ENCODE peak calls at places on chromosomes 13 and 19, in four cellular contexts. J is IMR-90, I is H1, M is neuronal stem cell. E is an unnamed sample.

GRCh38 chr19:2231621-2232221 is 4.4 kb downstream of the PLEKHJ1 start:
- DNase-seq in J (no peak), I (no peak), M (no peak), E (peak; percentile 53)

GRCh38 chr13:74771964-74772363 is 637.8 kb upstream of the KLF12 start:
- DNase-seq in J (peak; percentile 87), I (no peak), M (no peak), E (no peak)

GRCh38 chr19:15284896-15285295 is 47.4 kb downstream of the BRD4 start:
- DNase-seq in J (no peak), I (no peak), M (no peak), E (no peak)

GRCh38 chr13:27969073-27969865 is at the start of gene CDX2:
- DNase-seq in J (no peak), I (no peak), M (no peak), E (peak; percentile 83)

GRCh38 chr13:99687728-99688397 is 186.6 kb downstream of the TM9SF2 start:
- DNase-seq in J (no peak), I (peak; percentile 85), M (peak; percentile 64), E (peak; percentile 79)

GRCh38 chr13:23722726-23723453 is 152.7 kb downstream of the TNFRSF19 start:
- DNase-seq in J (no peak), I (no peak), M (no peak), E (no peak)

GRCh38 chr13:32581177-32581786 is 5.0 kb upstream of the PDS5B start:
- DNase-seq in J (peak; percentile 47), I (no peak), M (no peak), E (no peak)

GRCh38 chr19:42433503-42434260 is 6.5 kb upstream of the LIPE start:
- DNase-seq in J (peak; percentile 14), I (no peak), M (peak; percentile 78), E (peak; percentile 78)

GRCh38 chr19:31068268-31068667 is 281.0 kb downstream of the TSHZ3 start:
- DNase-seq in J (no peak), I (no peak), M (no peak), E (no peak)

GRCh38 chr19:14039181-14039580 is 7.6 kb downstream of the IL27RA start:
- DNase-seq in J (no peak), I (no peak), M (no peak), E (no peak)

GRCh38 chr19:6693681-6694080 is 23.7 kb upstream of the TNFSF14 start:
- DNase-seq in J (no peak), I (no peak), M (no peak), E (peak; percentile 65)

GRCh38 chr19:14370169-14370998 is 10.9 kb upstream of the ADGRE5 start:
- DNase-seq in J (no peak), I (no peak), M (no peak), E (no peak)

GRCh38 chr13:89688908-89689307 is 1658.6 kb upstream of the MIR17HG start:
- DNase-seq in J (no peak), I (no peak), M (no peak), E (no peak)

GRCh38 chr19:9937001-9937411 is 691 bp upstream of the OLFM2 start:
- DNase-seq in J (no peak), I (no peak), M (no peak), E (peak; percentile 73)

GRCh38 chr19:14114854-14115253 is 2.7 kb downstream of the PRKACA start:
- DNase-seq in J (no peak), I (no peak), M (no peak), E (peak; percentile 67)

GRCh38 chr13:37870895-37871550 is 1.5 kb upstream of the TRPC4 start:
- DNase-seq in J (peak; percentile 79), I (no peak), M (no peak), E (peak; percentile 50)

GRCh38 chr19:29519146-29519545 is 6.6 kb upstream of the VSTM2B start:
- DNase-seq in J (no peak), I (no peak), M (no peak), E (no peak)

GRCh38 chr19:12652219-12652618 is 14.3 kb downstream of the MAN2B1 start:
- DNase-seq in J (no peak), I (no peak), M (no peak), E (no peak)

GRCh38 chr19:15850385-15850784 is 34.9 kb upstream of the OR10H1 start:
- DNase-seq in J (no peak), I (no peak), M (no peak), E (no peak)

GRCh38 chr19:1410136-1410786 is 2.9 kb downstream of the DAZAP1 start:
- DNase-seq in J (peak; percentile 63), I (no peak), M (no peak), E (no peak)

GRCh38 chr13:49516467-49516866 is 20.7 kb downstream of the PHF11 start:
- DNase-seq in J (no peak), I (no peak), M (no peak), E (no peak)

GRCh38 chr19:12485571-12485970 is 955 bp upstream of the ZNF709 start:
- DNase-seq in J (no peak), I (no peak), M (no peak), E (no peak)

GRCh38 chr13:105937451-105937850 is 598.0 kb downstream of the EFNB2 start:
- DNase-seq in J (peak; percentile 28), I (no peak), M (no peak), E (peak; percentile 41)

GRCh38 chr19:32811151-32811550 is 58.4 kb downstream of the SLC7A9 start:
- DNase-seq in J (no peak), I (no peak), M (no peak), E (no peak)

GRCh38 chr19:31119951-31120690 is 229.1 kb downstream of the TSHZ3 start:
- DNase-seq in J (no peak), I (no peak), M (no peak), E (no peak)

GRCh38 chr13:84844473-84844872 is 954.7 kb downstream of the SLITRK6 start:
- DNase-seq in J (no peak), I (no peak), M (peak; percentile 24), E (no peak)

GRCh38 chr13:40285634-40286033 is 380.8 kb downstream of the FOXO1 start:
- DNase-seq in J (no peak), I (no peak), M (no peak), E (no peak)

GRCh38 chr19:53388168-53388567 is 6.8 kb upstream of the ZNF765 start:
- DNase-seq in J (peak; percentile 39), I (no peak), M (no peak), E (no peak)

GRCh38 chr19:5954293-5954692 is 23.6 kb downstream of the RANBP3 start:
- DNase-seq in J (peak; percentile 23), I (no peak), M (no peak), E (no peak)

GRCh38 chr13:39245688-39246087 is 207.4 kb downstream of the NHLRC3 start:
- DNase-seq in J (no peak), I (no peak), M (no peak), E (no peak)

GRCh38 chr13:39602614-39603366 is at the start of gene LHFPL6:
- DNase-seq in J (peak; percentile 77), I (peak; percentile 46), M (peak; percentile 73), E (peak; percentile 72)

GRCh38 chr13:21123956-21124355 is 52.4 kb downstream of the SKA3 start:
- DNase-seq in J (no peak), I (peak; percentile 74), M (no peak), E (peak; percentile 92)

GRCh38 chr13:110092869-110093268 is 214.1 kb downstream of the COL4A1 start:
- DNase-seq in J (peak; percentile 52), I (no peak), M (no peak), E (peak; percentile 3)

GRCh38 chr19:41376241-41376997 is at the start of gene TMEM91:
- DNase-seq in J (no peak), I (no peak), M (no peak), E (peak; percentile 69)

GRCh38 chr19:15251010-15251748 is 18.9 kb upstream of the EPHX3 start:
- DNase-seq in J (peak; percentile 85), I (no peak), M (no peak), E (no peak)

GRCh38 chr19:41548954-41549688 is 26.8 kb upstream of the CEACAM21 start:
- DNase-seq in J (no peak), I (no peak), M (peak; percentile 37), E (no peak)

GRCh38 chr19:11152318-11153062 is 3.1 kb downstream of the SPC24 start:
- DNase-seq in J (peak; percentile 78), I (no peak), M (no peak), E (no peak)

GRCh38 chr19:11151181-11151580 is 4.4 kb downstream of the SPC24 start:
- DNase-seq in J (no peak), I (no peak), M (no peak), E (no peak)

GRCh38 chr19:11154683-11155047 is 917 bp downstream of the SPC24 start:
- DNase-seq in J (no peak), I (no peak), M (no peak), E (no peak)

GRCh38 chr19:11159598-11160001 is 4.0 kb upstream of the SPC24 start:
- DNase-seq in J (peak; percentile 41), I (no peak), M (no peak), E (no peak)

GRCh38 chr19:11155373-11156120 is at the start of gene SPC24:
- DNase-seq in J (peak; percentile 99), I (peak; percentile 94), M (peak; percentile 98), E (peak; percentile 98)
- H4K91ac ChIP-seq in J (peak within 1 kb of the TSS; percentile 95), I (peak within 1 kb of the TSS; percentile 55), M (peak within 1 kb of the TSS; percentile 53), E (no peak within 1 kb of the TSS)

GRCh38 chr19:46412034-46412982 is 1.1 kb downstream of the CCDC8 start:
- DNase-seq in J (no peak), I (no peak), M (no peak), E (peak; percentile 42)
- H4K91ac ChIP-seq in J (peak overlapping the region; percentile 36), I (no peak overlapping the region), M (no peak overlapping the region), E (no peak overlapping the region)

GRCh38 chr19:46391296-46392251 is 21.8 kb downstream of the CCDC8 start:
- DNase-seq in J (no peak), I (no peak), M (no peak), E (no peak)
- H4K91ac ChIP-seq in J (peak overlapping the region; percentile 28), I (no peak overlapping the region), M (no peak overlapping the region), E (no peak overlapping the region)

GRCh38 chr19:3932931-3933810 is at the start of gene NMRK2:
- DNase-seq in J (no peak), I (peak; percentile 79), M (peak; percentile 15), E (peak; percentile 94)

GRCh38 chr19:3931041-3931440 is 1.8 kb upstream of the NMRK2 start:
- DNase-seq in J (no peak), I (no peak), M (no peak), E (no peak)

DNA sequence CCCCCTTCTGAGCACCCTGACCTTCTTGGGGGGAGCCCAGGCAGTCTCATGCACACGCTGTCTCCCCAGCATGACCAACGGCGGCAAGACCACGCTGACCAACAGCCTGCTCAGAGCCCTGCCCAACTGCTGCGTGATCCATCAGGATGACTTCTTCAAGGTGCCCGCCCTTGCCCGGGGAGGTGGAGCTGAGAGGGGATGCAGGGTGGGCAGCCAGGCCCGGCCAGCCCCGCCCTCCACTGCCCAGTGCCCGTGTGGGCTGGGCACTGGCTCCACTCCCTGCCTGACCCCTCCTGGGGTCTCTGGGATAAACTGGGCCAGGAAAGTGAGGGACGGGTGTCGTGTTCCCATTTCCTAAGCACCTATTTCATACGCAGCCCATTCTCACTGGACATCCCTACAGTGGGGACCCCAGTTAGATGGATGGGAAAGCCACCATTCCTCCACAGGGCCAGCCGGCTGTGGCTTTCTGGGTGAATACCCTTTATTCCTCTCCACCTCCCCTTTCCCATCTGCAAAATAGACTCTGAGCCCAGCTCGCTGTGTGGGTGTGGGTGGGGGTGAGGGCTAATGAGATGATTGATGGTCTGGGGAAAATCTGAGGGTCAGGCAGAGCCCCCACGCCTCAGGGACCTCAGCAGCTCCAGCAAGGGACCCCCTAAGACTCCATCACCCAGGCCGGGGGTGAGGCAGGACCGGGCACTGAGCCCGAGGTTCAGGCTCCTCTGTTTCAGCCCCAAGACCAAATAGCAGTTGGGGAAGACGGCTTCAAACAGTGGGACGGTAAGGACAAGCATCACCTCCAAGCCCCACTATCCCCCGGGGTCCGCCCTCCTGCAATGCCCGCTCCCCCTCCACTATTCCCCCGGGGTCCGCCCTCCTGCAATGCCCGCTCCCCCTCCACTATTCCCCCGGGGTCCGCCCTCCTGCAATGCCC is 3.9 kb downstream of the NMRK2 start:
- DNase-seq in J (no peak), I (no peak), M (no peak), E (no peak)
- H4K91ac ChIP-seq in J (no peak overlapping the region), I (no peak overlapping the region), M (no peak overlapping the region), E (no peak overlapping the region)

GRCh38 chr13:44566601-44567000 is 9.5 kb downstream of the TSC22D1 start:
- DNase-seq in J (no peak), I (no peak), M (no peak), E (no peak)
- H4K91ac ChIP-seq in J (no peak overlapping the region), I (no peak overlapping the region), M (no peak overlapping the region), E (no peak overlapping the region)